ENCODE peak calls at places on chromosomes 6 and 20, in four cellular contexts. One of them, this sample, is unnamed.

GRCh38 chr20:46438156-46438750 is 31.8 kb upstream of the ELMO2 start:
- DNase-seq in HFF-Myc: peak
- DNase-seq in substantia nigra: peak
- DNase-seq in fibroblast of the conjunctiva: peak
- DNase-seq in this sample: peak

GRCh38 chr6:95614094-95614493 is 36.8 kb downstream of the MANEA start:
- DNase-seq in fibroblast of the conjunctiva: no peak
- DNase-seq in HFF-Myc: no peak
- DNase-seq in substantia nigra: no peak
- DNase-seq in this sample: no peak

GRCh38 chr6:56640374-56640773 is 2.3 kb downstream of the DST start:
- DNase-seq in fibroblast of the conjunctiva: no peak
- DNase-seq in HFF-Myc: no peak
- DNase-seq in substantia nigra: no peak
- DNase-seq in this sample: no peak

GRCh38 chr6:40371621-40372020 is 215.5 kb downstream of the LRFN2 start:
- DNase-seq in substantia nigra: no peak
- DNase-seq in fibroblast of the conjunctiva: no peak
- DNase-seq in HFF-Myc: no peak
- DNase-seq in this sample: no peak

GRCh38 chr6:68975064-68975463 is 340.0 kb downstream of the ADGRB3 start:
- DNase-seq in fibroblast of the conjunctiva: no peak
- DNase-seq in substantia nigra: peak
- DNase-seq in HFF-Myc: no peak
- DNase-seq in this sample: peak

GRCh38 chr6:75752365-75752764 is 3.3 kb downstream of the MYO6 start:
- DNase-seq in substantia nigra: no peak
- DNase-seq in fibroblast of the conjunctiva: no peak
- DNase-seq in HFF-Myc: no peak
- DNase-seq in this sample: no peak

GRCh38 chr6:152993847-152994246 is 8.7 kb downstream of the MTRF1L start:
- DNase-seq in substantia nigra: no peak
- DNase-seq in fibroblast of the conjunctiva: no peak
- DNase-seq in HFF-Myc: no peak
- DNase-seq in this sample: no peak

GRCh38 chr20:46663531-46663930 is 12.3 kb upstream of the SLC13A3 start:
- DNase-seq in HFF-Myc: no peak
- DNase-seq in substantia nigra: no peak
- DNase-seq in fibroblast of the conjunctiva: no peak
- DNase-seq in this sample: no peak

GRCh38 chr20:63446174-63447024 is 26.1 kb downstream of the KCNQ2 start:
- DNase-seq in substantia nigra: no peak
- DNase-seq in HFF-Myc: no peak
- DNase-seq in fibroblast of the conjunctiva: no peak
- DNase-seq in this sample: peak

GRCh38 chr20:62120990-62121775 is 1.1 kb upstream of the LSM14B start:
- DNase-seq in fibroblast of the conjunctiva: peak
- DNase-seq in substantia nigra: no peak
- DNase-seq in HFF-Myc: no peak
- DNase-seq in this sample: no peak

This sample was measured in caudate nucleus.